ENCODE peak calls at places on chromosomes 6 and 20, in ten cellular contexts. S is anterior cingulate cortex; Z is NCI-H1092 treated with DMSO at 0.1 percent for 48 hours; A is stomach; O is CD4-positive, alpha-beta memory T cell; I is fibroblast of mammary gland; K is midbrain; C is EL; Q is stimulated activated CD4-positive, alpha-beta T cell treated with anti-CD3 and anti-CD28 coated beads, Interleukin-4, amount 100 ng/mL, for 24 hours; D is mucosa of gallbladder. E is an unnamed sample.

GRCh38 chr6:26296857-26297648 is 67.9 kb upstream of the BTN3A2 start:
- DNase-seq in S (no peak), Z (no peak), A (no peak), O (no peak), I (peak), K (no peak), C (peak), Q (no peak), D (no peak), E (no peak)

GRCh38 chr20:23096986-23097520 is 10.9 kb upstream of the CD93 start:
- DNase-seq in S (no peak), Z (no peak), A (no peak), O (no peak), I (no peak), K (no peak), C (no peak), Q (no peak), D (no peak), E (no peak)

GRCh38 chr6:154868143-154868594 is 126.9 kb upstream of the TIAM2 start:
- DNase-seq in S (no peak), Z (peak), A (no peak), O (peak), I (peak), K (peak), C (peak), Q (peak), D (no peak), E (no peak)

GRCh38 chr6:158049055-158050028 is 67.7 kb downstream of the SYNJ2 start:
- DNase-seq in S (no peak), Z (no peak), A (no peak), O (no peak), I (no peak), K (no peak), C (no peak), Q (no peak), D (no peak), E (no peak)

GRCh38 chr6:49634080-49634810 is 2.4 kb downstream of the RHAG start:
- DNase-seq in S (no peak), Z (no peak), A (no peak), O (no peak), I (no peak), K (no peak), C (no peak), Q (no peak), D (no peak), E (no peak)

GRCh38 chr6:121201108-121201507 is 133.2 kb downstream of the TBC1D32 start:
- DNase-seq in S (no peak), Z (no peak), A (no peak), O (no peak), I (no peak), K (no peak), C (no peak), Q (no peak), D (no peak), E (no peak)

GRCh38 chr6:57254055-57254717 is 32.1 kb upstream of the RAB23 start:
- DNase-seq in S (no peak), Z (no peak), A (no peak), O (no peak), I (no peak), K (no peak), C (no peak), Q (no peak), D (no peak), E (no peak)

GRCh38 chr20:47725248-47725973 is 59.9 kb downstream of the SULF2 start:
- DNase-seq in S (peak), Z (peak), A (peak), O (peak), I (peak), K (peak), C (peak), Q (peak), D (peak), E (peak)

GRCh38 chr6:113433506-113433991 is 423.6 kb upstream of the MARCKS start:
- DNase-seq in S (no peak), Z (no peak), A (peak), O (no peak), I (peak), K (no peak), C (peak), Q (no peak), D (peak), E (no peak)

GRCh38 chr6:45156075-45156474 is 172.1 kb upstream of the RUNX2 start:
- DNase-seq in S (no peak), Z (no peak), A (no peak), O (peak), I (no peak), K (no peak), C (no peak), Q (no peak), D (no peak), E (no peak)

GRCh38 chr6:72219536-72219935 is 333.2 kb downstream of the RIMS1 start:
- DNase-seq in S (no peak), Z (no peak), A (no peak), O (no peak), I (no peak), K (no peak), C (no peak), Q (no peak), D (no peak), E (no peak)

GRCh38 chr6:17138033-17138432 is 36.2 kb downstream of the STMND1 start:
- DNase-seq in S (no peak), Z (no peak), A (no peak), O (no peak), I (no peak), K (no peak), C (no peak), Q (no peak), D (no peak), E (no peak)

GRCh38 chr6:6752129-6752528 is 163.6 kb downstream of the LY86 start:
- DNase-seq in S (no peak), Z (no peak), A (no peak), O (no peak), I (no peak), K (no peak), C (no peak), Q (no peak), D (peak), E (no peak)

GRCh38 chr20:50464026-50464724 is 46.0 kb upstream of the PTPN1 start:
- DNase-seq in S (no peak), Z (peak), A (peak), O (peak), I (peak), K (peak), C (peak), Q (peak), D (peak), E (peak)

GRCh38 chr6:52394251-52394666 is 25.9 kb upstream of the EFHC1 start:
- DNase-seq in S (no peak), Z (no peak), A (no peak), O (peak), I (no peak), K (no peak), C (no peak), Q (peak), D (no peak), E (no peak)

GRCh38 chr20:44247131-44247571 is at the start of gene GDAP1L1:
- DNase-seq in S (peak), Z (peak), A (no peak), O (no peak), I (no peak), K (peak), C (no peak), Q (no peak), D (no peak), E (no peak)

GRCh38 chr6:104957301-104958177 is 632 bp downstream of the LIN28B start:
- DNase-seq in S (no peak), Z (no peak), A (no peak), O (no peak), I (no peak), K (no peak), C (no peak), Q (no peak), D (no peak), E (no peak)

GRCh38 chr6:92109256-92109655 is 1310.1 kb downstream of the EPHA7 start:
- DNase-seq in S (no peak), Z (no peak), A (no peak), O (no peak), I (no peak), K (no peak), C (no peak), Q (no peak), D (no peak), E (no peak)

GRCh38 chr20:31841928-31842327 is 3.5 kb downstream of the FOXS1 start:
- DNase-seq in S (no peak), Z (no peak), A (no peak), O (no peak), I (peak), K (no peak), C (peak), Q (no peak), D (no peak), E (no peak)

GRCh38 chr6:168133186-168133585 is 54.2 kb upstream of the FRMD1 start:
- DNase-seq in S (peak), Z (no peak), A (no peak), O (no peak), I (peak), K (peak), C (peak), Q (peak), D (peak), E (no peak)

GRCh38 chr6:129623008-129623732 is 86.8 kb downstream of the ARHGAP18 start:
- DNase-seq in S (no peak), Z (no peak), A (no peak), O (no peak), I (no peak), K (no peak), C (no peak), Q (no peak), D (no peak), E (no peak)

GRCh38 chr6:45423901-45424627 is 46.3 kb upstream of the SUPT3H start:
- DNase-seq in S (no peak), Z (no peak), A (peak), O (no peak), I (no peak), K (no peak), C (no peak), Q (peak), D (no peak), E (peak)

GRCh38 chr6:165649152-165649551 is 13.9 kb downstream of the PDE10A start:
- DNase-seq in S (no peak), Z (no peak), A (no peak), O (no peak), I (no peak), K (no peak), C (no peak), Q (no peak), D (no peak), E (no peak)

GRCh38 chr20:2468581-2469407 is 1.8 kb downstream of the SNRPB start:
- DNase-seq in S (no peak), Z (no peak), A (no peak), O (no peak), I (peak), K (no peak), C (no peak), Q (no peak), D (no peak), E (no peak)

GRCh38 chr6:127516676-127517273 is 2.4 kb downstream of the MTCL3 start:
- DNase-seq in S (peak), Z (peak), A (no peak), O (peak), I (peak), K (peak), C (peak), Q (peak), D (no peak), E (peak)

GRCh38 chr6:137415127-137415833 is 78.9 kb downstream of the OLIG3 start:
- DNase-seq in S (peak), Z (no peak), A (peak), O (peak), I (peak), K (peak), C (peak), Q (peak), D (peak), E (peak)

E was measured in stimulated activated naive CD4-positive, alpha-beta T cell treated with Interleukin-2 at 50 U/mL for 16 hours.